ENCODE peak calls at places on chromosomes 1 and 21, in six cellular contexts. X, B, F, T, D and O are unnamed samples.

GRCh38 chr1:21117159-21117953 is 59.3 kb downstream of the EIF4G3 start:
- DNase-seq in X (no peak), B (no peak), F (no peak), T (no peak), D (no peak), O (no peak)

GRCh38 chr1:115727706-115728249 is 40.7 kb downstream of the CASQ2 start:
- DNase-seq in X (peak; percentile 40), B (no peak), F (peak; percentile 59), T (peak; percentile 99), D (peak; percentile 65), O (peak; percentile 55)

GRCh38 chr21:43321611-43322010 is 105.3 kb downstream of the SIK1 start:
- DNase-seq in X (no peak), B (no peak), F (no peak), T (no peak), D (no peak), O (no peak)

GRCh38 chr1:112869895-112870294 is 86.1 kb downstream of the SLC16A1 start:
- DNase-seq in X (no peak), B (no peak), F (no peak), T (no peak), D (no peak), O (no peak)

GRCh38 chr1:55428236-55428635 is 213.1 kb upstream of the USP24 start:
- DNase-seq in X (no peak), B (no peak), F (no peak), T (peak; percentile 62), D (no peak), O (no peak)

GRCh38 chr1:21292991-21293536 is 2.8 kb upstream of the ECE1 start:
- DNase-seq in X (no peak), B (no peak), F (no peak), T (no peak), D (no peak), O (no peak)

GRCh38 chr1:147640553-147641165 is 29.7 kb downstream of the ACP6 start:
- DNase-seq in X (peak; percentile 73), B (peak; percentile 97), F (peak; percentile 77), T (peak; percentile 82), D (peak; percentile 75), O (peak; percentile 63)

GRCh38 chr1:94989911-94990463 is 63.1 kb upstream of the CNN3 start:
- DNase-seq in X (no peak), B (no peak), F (no peak), T (no peak), D (peak; percentile 12), O (no peak)

GRCh38 chr1:31701137-31701736 is 2.6 kb downstream of the COL16A1 start:
- DNase-seq in X (peak; percentile 77), B (no peak), F (peak; percentile 66), T (peak; percentile 99), D (peak; percentile 84), O (peak; percentile 100)

GRCh38 chr1:177181280-177181630 is 10.5 kb downstream of the BRINP2 start:
- DNase-seq in X (no peak), B (peak; percentile 54), F (no peak), T (no peak), D (no peak), O (no peak)

GRCh38 chr1:206114692-206115430 is 2.3 kb downstream of the AVPR1B start:
- DNase-seq in X (no peak), B (no peak), F (no peak), T (no peak), D (no peak), O (no peak)

GRCh38 chr21:43299441-43300277 is 127.3 kb downstream of the SIK1 start:
- DNase-seq in X (no peak), B (no peak), F (no peak), T (no peak), D (peak; percentile 19), O (no peak)

GRCh38 chr1:206708058-206708457 is 23.4 kb downstream of the MAPKAPK2 start:
- DNase-seq in X (no peak), B (peak; percentile 47), F (no peak), T (no peak), D (no peak), O (no peak)

GRCh38 chr1:169106921-169107672 is 607 bp downstream of the ATP1B1 start:
- DNase-seq in X (no peak), B (peak; percentile 52), F (no peak), T (peak; percentile 40), D (no peak), O (peak; percentile 59)

GRCh38 chr1:224380003-224380402 is 23.3 kb downstream of the CNIH4 start:
- DNase-seq in X (no peak), B (no peak), F (no peak), T (no peak), D (peak; percentile 19), O (no peak)

GRCh38 chr1:81801834-81802531 is 1.2 kb downstream of the ADGRL2 start:
- DNase-seq in X (peak; percentile 39), B (peak; percentile 58), F (no peak), T (peak; percentile 60), D (peak; percentile 38), O (peak; percentile 22)

GRCh38 chr1:27380223-27380622 is 2.9 kb downstream of the CD164L2 start:
- DNase-seq in X (no peak), B (no peak), F (no peak), T (no peak), D (no peak), O (no peak)

GRCh38 chr1:103106426-103107321 is 1.6 kb downstream of the COL11A1 start:
- DNase-seq in X (no peak), B (peak; percentile 72), F (peak; percentile 32), T (peak; percentile 46), D (peak; percentile 46), O (peak; percentile 79)

GRCh38 chr1:206004821-206005220 is 1.6 kb upstream of the RAB7B start:
- DNase-seq in X (peak; percentile 72), B (no peak), F (peak; percentile 93), T (peak; percentile 6), D (no peak), O (peak; percentile 8)

GRCh38 chr21:16468191-16468590 is 738.4 kb downstream of the USP25 start:
- DNase-seq in X (no peak), B (no peak), F (no peak), T (peak; percentile 40), D (no peak), O (no peak)

GRCh38 chr1:16237343-16237830 is 404 bp upstream of the CPLANE2 start:
- DNase-seq in X (no peak), B (no peak), F (no peak), T (peak; percentile 49), D (no peak), O (no peak)

GRCh38 chr1:230270940-230271325 is 155.2 kb downstream of the PGBD5 start:
- DNase-seq in X (no peak), B (no peak), F (no peak), T (no peak), D (no peak), O (no peak)

GRCh38 chr1:56584910-56585528 is 5.7 kb upstream of the PLPP3 start:
- DNase-seq in X (no peak), B (peak; percentile 80), F (no peak), T (peak; percentile 84), D (peak; percentile 63), O (peak; percentile 57)

GRCh38 chr1:230548997-230549396 is 93.3 kb upstream of the COG2 start:
- DNase-seq in X (peak; percentile 45), B (no peak), F (no peak), T (no peak), D (peak; percentile 46), O (no peak)

GRCh38 chr1:193303849-193304248 is 117.4 kb upstream of the B3GALT2 start:
- DNase-seq in X (no peak), B (no peak), F (no peak), T (no peak), D (no peak), O (no peak)

GRCh38 chr1:17802945-17803344 is 47.8 kb downstream of the ACTL8 start:
- DNase-seq in X (peak; percentile 17), B (no peak), F (no peak), T (no peak), D (no peak), O (no peak)

GRCh38 chr1:36351222-36351977 is 28.0 kb upstream of the EVA1B start:
- DNase-seq in X (no peak), B (no peak), F (peak; percentile 89), T (peak; percentile 89), D (no peak), O (peak; percentile 94)

GRCh38 chr21:23401278-23401677 is 2206.0 kb downstream of the MRPL39 start:
- DNase-seq in X (no peak), B (peak; percentile 58), F (no peak), T (no peak), D (no peak), O (no peak)

GRCh38 chr1:54381524-54381923 is 24.7 kb downstream of the SSBP3 start:
- DNase-seq in X (no peak), B (no peak), F (no peak), T (no peak), D (no peak), O (no peak)

GRCh38 chr1:113975211-113975895 is 3.9 kb upstream of the OLFML3 start:
- DNase-seq in X (no peak), B (no peak), F (no peak), T (no peak), D (no peak), O (no peak)

GRCh38 chr1:224151117-224151516 is 31.9 kb upstream of the DEGS1 start:
- DNase-seq in X (no peak), B (no peak), F (no peak), T (no peak), D (no peak), O (no peak)

GRCh38 chr1:111735858-111736544 is 3.2 kb downstream of the INKA2 start:
- DNase-seq in X (no peak), B (peak; percentile 79), F (no peak), T (peak; percentile 83), D (no peak), O (no peak)

GRCh38 chr1:58575831-58576726 is 973 bp downstream of the TACSTD2 start:
- DNase-seq in X (peak; percentile 44), B (peak; percentile 66), F (no peak), T (no peak), D (peak; percentile 43), O (no peak)

GRCh38 chr21:45517249-45518065 is 24.8 kb downstream of the SLC19A1 start:
- DNase-seq in X (no peak), B (no peak), F (no peak), T (no peak), D (no peak), O (no peak)
- H3K27ac ChIP-seq in X (no peak overlapping the region), B (no peak overlapping the region), F (no peak overlapping the region), T (no peak overlapping the region), D (no peak overlapping the region), O (no peak overlapping the region)

DNA sequence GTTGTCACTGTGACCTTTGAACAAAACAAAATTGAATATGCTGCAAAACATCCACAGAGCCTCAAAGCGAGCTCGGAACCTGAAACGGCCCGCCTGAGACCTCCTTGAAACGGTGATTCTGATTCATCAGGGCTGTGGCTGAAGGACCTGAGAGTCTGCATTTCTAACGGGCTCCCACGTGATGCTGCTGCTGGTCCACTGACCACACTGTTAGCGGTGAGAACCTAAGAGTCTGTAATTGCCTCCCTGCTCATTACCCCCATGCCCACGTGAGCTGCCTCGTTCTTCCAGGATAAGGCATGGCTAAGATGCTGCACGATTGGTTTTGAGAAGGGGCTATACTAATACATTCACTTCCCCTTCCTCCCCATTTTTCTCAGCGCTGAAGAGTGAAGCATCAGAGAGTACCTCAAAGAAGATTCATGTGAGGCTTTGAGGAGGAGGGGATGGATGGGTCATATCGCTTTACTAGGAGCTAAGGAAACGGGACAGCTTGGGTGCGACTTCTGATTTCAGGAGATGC is 9.7 kb downstream of the TLR5 start:
- DNase-seq in X (no peak), B (no peak), F (peak; percentile 18), T (no peak), D (no peak), O (no peak)
- H3K4me3 ChIP-seq in X (peak overlapping the region; percentile 36), B (peak overlapping the region; percentile 57), F (no peak overlapping the region), T (no peak overlapping the region), D (no peak overlapping the region), O (no peak overlapping the region)

GRCh38 chr1:201704439-201704792 is 124.5 kb upstream of the IPO9 start:
- DNase-seq in X (no peak), B (no peak), F (no peak), T (no peak), D (no peak), O (no peak)
- H3K27ac ChIP-seq in X (no peak overlapping the region), B (no peak overlapping the region), F (no peak overlapping the region), T (no peak overlapping the region), D (no peak overlapping the region), O (no peak overlapping the region)

GRCh38 chr1:15206418-15207030 is 40.5 kb upstream of the FHAD1 start:
- DNase-seq in X (no peak), B (peak; percentile 56), F (peak; percentile 94), T (no peak), D (peak; percentile 60), O (no peak)
- H3K4me3 ChIP-seq in X (no peak overlapping the region), B (peak overlapping the region; percentile 29), F (no peak overlapping the region), T (no peak overlapping the region), D (no peak overlapping the region), O (no peak overlapping the region)